ENCODE peak calls at places on chromosomes 4 and X, in six cellular contexts. V, H, A, F, T and Y are unnamed samples.

GRCh38 chr4:83010111-83010521 is 507 bp downstream of the LIN54 start:
- DNase-seq in H (no peak), F (no peak), A (no peak), V (no peak), T (no peak), Y (no peak)

GRCh38 chr4:70583952-70584834 is 7.9 kb upstream of the AMBN start:
- DNase-seq in T (no peak), A (peak), V (no peak), F (no peak), H (no peak), Y (no peak)

GRCh38 chr4:1041147-1041935 is 29.9 kb downstream of the FGFRL1 start:
- DNase-seq in F (no peak), T (no peak), H (no peak), V (no peak), A (peak), Y (peak)

GRCh38 chr4:101597204-101597603 is 193.3 kb upstream of the BANK1 start:
- DNase-seq in V (no peak), A (no peak), T (no peak), F (no peak), H (no peak), Y (no peak)

GRCh38 chrX:107662824-107663223 is 34.5 kb downstream of the PRPS1 start:
- DNase-seq in A (no peak), T (no peak), F (no peak), V (no peak), H (no peak), Y (no peak)

GRCh38 chrX:12921886-12922599 is 15.6 kb downstream of the TLR8 start:
- DNase-seq in F (no peak), H (no peak), V (no peak), T (no peak), A (no peak), Y (no peak)

GRCh38 chr4:39621582-39621981 is 17.1 kb downstream of the SMIM14 start:
- DNase-seq in V (no peak), A (peak), H (no peak), F (no peak), T (peak), Y (no peak)

GRCh38 chrX:19566359-19567141 is 51.2 kb upstream of the MAP3K15 start:
- DNase-seq in V (no peak), F (no peak), T (no peak), H (no peak), A (no peak), Y (no peak)

GRCh38 chr4:44738615-44739014 is 12.3 kb upstream of the GNPDA2 start:
- DNase-seq in A (no peak), V (no peak), H (no peak), F (no peak), T (no peak), Y (no peak)

GRCh38 chr4:3393171-3393570 is 48.6 kb upstream of the HGFAC start:
- DNase-seq in T (no peak), V (no peak), F (no peak), H (no peak), A (no peak), Y (no peak)

GRCh38 chrX:22081475-22082092 is 49.5 kb downstream of the PHEX start:
- DNase-seq in F (peak), A (peak), H (peak), T (peak), V (peak), Y (peak)
- TF ChIP-seq CTCF in F (peak), A (peak), H (peak), T (peak), V (peak), Y (peak)

GRCh38 chr4:138627096-138627495 is 384.9 kb upstream of the SLC7A11 start:
- DNase-seq in A (peak), F (no peak), H (no peak), T (no peak), V (no peak), Y (no peak)

GRCh38 chr4:138630666-138631065 is 384.9 kb upstream of the NOCT start:
- DNase-seq in V (no peak), F (no peak), T (no peak), H (no peak), A (no peak), Y (no peak)

GRCh38 chr4:138632856-138633255 is 382.7 kb upstream of the NOCT start:
- DNase-seq in A (no peak), F (no peak), V (no peak), T (no peak), H (no peak), Y (no peak)

GRCh38 chr4:138633505-138633904 is 382.1 kb upstream of the NOCT start:
- DNase-seq in H (no peak), V (no peak), F (no peak), T (no peak), A (no peak), Y (no peak)

GRCh38 chr4:138629669-138630068 is 385.9 kb upstream of the NOCT start:
- DNase-seq in V (no peak), F (no peak), H (no peak), T (no peak), A (no peak), Y (no peak)
- TF ChIP-seq CTCF in V (no peak), F (no peak), H (no peak), T (no peak), A (no peak), Y (no peak)

DNA sequence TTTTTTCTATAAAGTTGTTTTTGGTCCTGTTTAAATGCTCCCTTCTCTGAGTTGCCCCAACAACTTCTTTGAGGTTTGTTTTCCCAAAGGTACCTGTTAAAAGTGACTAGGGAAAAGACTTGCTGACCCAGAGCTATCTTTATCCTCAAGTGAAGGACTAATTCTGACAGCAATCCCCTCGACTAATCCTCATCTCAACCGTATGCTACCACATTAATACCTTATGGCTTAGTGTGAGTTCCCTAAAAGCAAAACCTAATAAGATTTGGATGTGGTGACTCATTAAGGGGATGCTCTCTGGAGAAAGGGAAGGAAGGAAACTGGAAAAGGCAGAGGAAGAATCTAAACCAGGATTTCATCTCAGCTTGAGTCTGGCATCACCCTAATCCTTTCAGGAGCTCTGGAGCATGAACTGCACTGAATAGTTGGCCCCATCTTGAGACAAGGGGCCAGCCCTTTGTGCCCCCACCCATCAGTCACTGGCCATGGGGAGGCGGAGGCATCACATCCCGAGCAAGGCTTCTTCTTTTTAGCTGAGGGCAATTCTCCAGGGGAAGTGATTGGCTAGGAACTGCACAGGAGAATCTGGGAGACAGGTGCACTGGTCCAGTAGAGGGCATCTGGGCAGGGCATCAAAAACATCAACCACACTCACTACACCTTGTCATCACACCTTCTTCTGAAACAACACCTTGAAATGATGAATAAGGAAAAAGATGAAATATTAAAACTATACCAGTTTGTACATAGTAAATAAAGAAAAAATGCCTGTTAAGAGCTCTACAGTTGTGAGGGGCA is 6.9 kb upstream of the BBS7 start:
- DNase-seq in A (no peak), H (no peak), F (no peak), T (no peak), V (no peak), Y (no peak)
- TF ChIP-seq CTCF in A (no peak), H (no peak), F (no peak), T (no peak), V (no peak), Y (no peak)

DNA sequence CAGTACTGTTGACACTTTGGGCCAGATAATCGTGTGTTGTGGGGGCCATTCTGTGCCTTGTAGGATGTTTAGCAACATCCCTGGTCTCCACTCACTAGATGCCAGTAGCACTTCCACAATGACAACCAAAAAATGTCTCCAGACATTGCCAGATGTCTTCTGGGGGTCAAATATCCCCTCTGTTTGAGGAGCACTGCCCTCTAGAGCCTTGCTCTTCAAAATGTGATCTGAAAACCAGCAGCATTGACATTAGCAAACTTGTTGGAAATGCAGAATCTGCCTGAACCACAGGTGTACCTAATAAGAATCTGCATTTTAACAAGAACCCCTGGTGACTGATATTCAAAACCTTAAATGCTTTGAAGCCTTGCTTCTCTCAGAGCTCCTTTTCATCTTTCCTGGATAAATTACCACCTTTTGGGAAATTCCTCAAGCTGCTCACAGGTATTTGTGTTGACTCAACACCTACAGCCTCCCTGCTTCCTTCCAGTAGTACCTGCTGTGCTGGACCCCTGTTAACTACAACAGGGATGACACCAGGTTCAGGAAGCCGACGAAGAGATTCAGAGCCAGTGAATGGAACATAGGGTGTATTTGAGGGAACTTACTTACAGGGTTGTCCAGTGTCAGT is 459.0 kb upstream of the NR3C2 start:
- DNase-seq in H (no peak), V (no peak), F (no peak), A (no peak), T (no peak), Y (no peak)
- TF ChIP-seq CTCF in H (no peak), V (no peak), F (no peak), A (no peak), T (no peak), Y (no peak)

GRCh38 chr4:48943387-48943786 is 36.8 kb upstream of the OCIAD2 start:
- DNase-seq in F (no peak), H (no peak), T (no peak), A (peak), V (no peak), Y (no peak)
- TF ChIP-seq CTCF in F (peak), H (no peak), T (no peak), A (peak), V (peak), Y (no peak)

GRCh38 chr4:64271601-64272081 is 137.6 kb downstream of the TECRL start:
- DNase-seq in F (no peak), V (no peak), T (no peak), A (peak), H (no peak), Y (no peak)
- TF ChIP-seq CTCF in F (no peak), V (no peak), T (no peak), A (no peak), H (no peak), Y (no peak)

DNA sequence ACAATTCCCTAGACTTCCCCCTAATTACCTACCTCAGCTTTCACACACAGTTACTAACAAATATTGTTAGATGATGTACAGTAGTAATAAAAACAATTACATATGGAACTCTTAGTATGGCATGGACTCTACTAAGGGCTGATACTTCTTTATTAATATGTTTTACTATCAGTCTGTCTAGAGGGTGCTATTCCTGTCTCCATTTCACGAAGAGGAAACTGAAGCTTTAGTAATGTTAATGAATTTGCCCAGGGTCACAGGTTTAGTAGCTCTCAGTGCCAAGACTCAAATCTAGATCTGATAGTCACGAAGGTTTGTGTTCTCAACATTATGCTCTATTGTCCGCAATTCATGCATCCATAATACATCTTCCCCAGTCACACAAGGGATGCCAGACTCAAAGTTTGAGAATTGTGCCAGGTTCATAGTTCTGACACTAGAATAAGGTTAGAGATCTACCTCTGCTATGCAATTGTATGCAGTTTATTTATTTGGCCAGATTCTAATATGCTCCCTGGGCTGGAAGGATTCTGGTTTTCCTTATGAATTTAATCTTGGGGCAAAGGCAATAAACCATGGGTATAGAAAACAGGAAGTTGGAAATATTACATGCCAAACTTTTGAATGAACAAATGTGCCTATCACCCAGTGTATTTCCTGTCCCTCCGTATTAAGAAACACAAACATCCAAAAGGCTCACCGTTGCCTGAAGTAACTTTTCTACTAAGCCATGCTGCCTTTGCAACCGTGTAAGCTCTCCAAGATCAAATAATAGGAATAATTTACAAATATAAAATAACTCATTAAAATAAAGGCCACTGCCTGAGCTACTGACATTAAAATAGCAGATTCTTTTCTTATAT is 478.5 kb downstream of the INPP4B start:
- DNase-seq in V (no peak), T (no peak), H (no peak), F (no peak), A (no peak), Y (no peak)
- TF ChIP-seq CTCF in V (no peak), T (no peak), H (no peak), F (no peak), A (no peak), Y (no peak)

DNA sequence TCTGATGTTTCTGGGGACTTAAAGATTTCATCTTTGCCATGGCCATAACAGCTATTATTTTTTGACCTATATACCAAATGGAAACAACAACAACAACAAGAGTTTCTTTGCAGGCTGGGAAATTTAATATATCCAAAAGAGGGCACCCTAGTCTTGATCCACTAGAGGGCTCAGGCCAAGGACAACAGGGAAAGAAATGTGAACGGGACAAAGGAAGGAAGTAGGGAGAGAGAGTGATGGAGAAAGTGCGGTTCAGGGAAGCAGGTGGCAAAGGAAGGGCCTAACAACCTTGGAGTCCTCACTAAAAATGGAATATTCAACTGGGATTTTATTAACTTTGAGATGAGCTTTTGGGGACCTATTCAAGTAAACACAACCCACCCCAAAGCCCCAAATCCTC is 67.8 kb upstream of the SCML1 start:
- DNase-seq in A (no peak), F (no peak), V (no peak), T (no peak), H (no peak), Y (no peak)
- TF ChIP-seq CTCF in A (no peak), F (peak), V (no peak), T (no peak), H (no peak), Y (no peak)